ENCODE peak calls at places on chromosomes 12 and 14, in five cellular contexts. Q is heart left ventricle; V is CD4-positive, alpha-beta memory T cell; R is esophagus squamous epithelium; P is aorta. Y is an unnamed sample. For H3K36me3, the result is how much of the 10 kb centered on the place peaks cover.

GRCh38 chr14:46405095-46405494 is 246.5 kb downstream of the RPL10L start:
- DNase-seq in V (no peak), P (no peak), Q (no peak), R (no peak), Y (no peak)

GRCh38 chr14:55000381-55000780 is 26.5 kb downstream of the WDHD1 start:
- DNase-seq in Q (no peak), V (peak), P (no peak), R (no peak), Y (no peak)

GRCh38 chr12:116990329-116990728 is 79.6 kb downstream of the FBXW8 start:
- DNase-seq in V (no peak), R (no peak), Q (no peak), P (no peak), Y (no peak)

GRCh38 chr14:59484611-59485174 is 376 bp downstream of the JKAMP start:
- DNase-seq in V (no peak), R (no peak), Q (no peak), P (no peak), Y (no peak)

GRCh38 chr14:102351023-102351422 is 11.7 kb downstream of the CINP start:
- DNase-seq in Q (peak), R (no peak), V (no peak), P (no peak), Y (no peak)

GRCh38 chr12:107845980-107846659 is 71.6 kb downstream of the ASCL4 start:
- DNase-seq in V (no peak), R (no peak), P (no peak), Q (no peak), Y (no peak)

GRCh38 chr12:107553211-107553765 is 132.3 kb upstream of the PWP1 start:
- DNase-seq in Q (no peak), R (no peak), V (no peak), P (no peak), Y (no peak)

GRCh38 chr14:93984987-93985410 is 8.6 kb upstream of the ASB2 start:
- DNase-seq in P (no peak), V (no peak), Q (no peak), R (no peak), Y (no peak)

GRCh38 chr14:49971156-49972141 is 78.6 kb downstream of the ARF6 start:
- DNase-seq in P (no peak), Q (no peak), V (peak), R (no peak), Y (no peak)

GRCh38 chr14:92973798-92974372 is 50.9 kb downstream of the CHGA start:
- DNase-seq in V (no peak), R (no peak), Q (peak), P (no peak), Y (no peak)

GRCh38 chr14:23728791-23729190 is 92.6 kb downstream of the DHRS2 start:
- DNase-seq in P (no peak), R (no peak), Q (no peak), V (no peak), Y (no peak)

GRCh38 chr14:23725528-23725927 is 89.4 kb downstream of the DHRS2 start:
- DNase-seq in P (no peak), Q (no peak), V (no peak), R (no peak), Y (no peak)

GRCh38 chr14:23725980-23726746 is 90.0 kb downstream of the DHRS2 start:
- DNase-seq in V (no peak), P (no peak), R (no peak), Q (no peak), Y (no peak)

GRCh38 chr14:23727566-23728335 is 91.6 kb downstream of the DHRS2 start:
- DNase-seq in P (no peak), Q (no peak), V (no peak), R (no peak), Y (no peak)

DNA sequence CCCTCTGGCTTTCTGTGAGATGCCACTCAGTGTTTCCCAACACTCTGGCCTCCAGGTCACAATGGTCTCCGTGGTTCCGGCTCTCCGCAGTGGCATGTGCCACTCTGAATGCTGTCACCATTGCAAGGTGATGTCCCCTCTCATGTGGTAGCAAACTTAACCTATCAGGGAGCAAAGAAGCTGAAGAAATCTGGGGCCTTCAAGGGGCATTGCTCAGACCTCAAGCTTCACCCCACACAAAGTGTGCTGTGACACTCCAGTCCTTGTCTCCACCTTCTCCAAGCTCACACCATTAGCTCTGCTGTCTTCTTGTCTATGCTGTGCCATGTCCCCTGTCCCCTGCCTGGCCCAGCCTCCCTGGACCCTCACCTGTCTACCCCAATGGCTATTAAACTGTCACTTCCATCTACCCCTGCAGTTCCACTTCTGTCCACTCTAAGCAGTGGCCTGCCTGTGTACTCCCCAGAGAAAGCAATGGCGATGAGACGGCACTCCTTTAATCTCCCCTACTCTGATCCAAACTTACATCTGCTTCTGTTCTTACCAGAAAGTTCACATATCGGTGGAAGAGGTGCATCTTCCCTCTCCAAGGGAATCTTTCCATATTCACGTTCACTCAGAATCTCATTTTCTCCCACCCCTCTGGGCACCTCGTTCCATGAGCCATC is 93.7 kb downstream of the DHRS2 start:
- DNase-seq in P (no peak), V (no peak), R (no peak), Q (no peak), Y (no peak)
- H3K36me3 ChIP-seq in P (under half), V (under half), R (under half), Q (under half), Y (under half)

DNA sequence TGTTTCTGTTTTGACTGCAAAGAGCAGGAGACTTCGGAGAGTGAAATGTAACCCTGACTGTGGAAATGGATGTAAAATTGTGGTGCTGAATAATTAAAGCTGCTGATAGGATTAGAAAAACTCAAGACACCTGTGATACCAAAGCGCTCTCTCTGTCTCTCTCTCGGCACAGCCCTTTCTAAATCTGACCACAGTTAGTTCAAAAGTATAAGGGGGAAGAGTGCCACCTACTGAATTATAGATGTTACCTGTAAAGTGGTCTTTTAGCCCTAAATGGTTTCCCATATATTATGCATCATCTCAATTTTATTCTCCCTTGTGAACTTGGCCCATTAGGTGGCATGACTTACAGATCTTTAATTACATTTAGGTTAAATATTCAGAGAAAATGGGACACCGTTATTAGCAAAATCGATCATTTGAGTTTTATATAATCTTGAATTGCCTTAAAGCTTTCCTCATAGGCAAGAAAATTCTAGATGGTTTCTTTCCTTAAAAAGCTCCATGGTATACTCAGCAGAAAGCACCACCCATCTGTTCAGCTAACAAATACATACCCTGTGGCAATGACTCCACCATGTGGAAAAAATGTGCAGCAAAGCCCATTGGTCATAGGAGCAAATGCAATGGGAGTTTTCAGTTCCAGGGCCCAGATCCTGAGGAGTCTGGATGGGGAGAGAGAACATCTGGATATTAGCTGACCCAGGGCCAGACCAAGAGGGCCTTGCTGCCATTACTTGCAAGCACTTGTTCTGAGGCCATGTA is 18.1 kb downstream of the RFC5 start:
- DNase-seq in Q (no peak), V (no peak), P (no peak), R (no peak), Y (no peak)
- H3K36me3 ChIP-seq in Q (under half), V (half or more), P (under half), R (half or more), Y (under half)

GRCh38 chr14:96273629-96274028 is 17.6 kb downstream of the BDKRB1 start:
- DNase-seq in P (no peak), R (no peak), V (no peak), Q (no peak), Y (no peak)
- H3K36me3 ChIP-seq in P (under half), R (under half), V (under half), Q (under half), Y (under half)

GRCh38 chr12:124365726-124366430 is 71.0 kb downstream of the RFLNA start:
- DNase-seq in P (no peak), V (no peak), R (no peak), Q (no peak), Y (no peak)
- H3K36me3 ChIP-seq in P (under half), V (under half), R (under half), Q (under half), Y (under half)

DNA sequence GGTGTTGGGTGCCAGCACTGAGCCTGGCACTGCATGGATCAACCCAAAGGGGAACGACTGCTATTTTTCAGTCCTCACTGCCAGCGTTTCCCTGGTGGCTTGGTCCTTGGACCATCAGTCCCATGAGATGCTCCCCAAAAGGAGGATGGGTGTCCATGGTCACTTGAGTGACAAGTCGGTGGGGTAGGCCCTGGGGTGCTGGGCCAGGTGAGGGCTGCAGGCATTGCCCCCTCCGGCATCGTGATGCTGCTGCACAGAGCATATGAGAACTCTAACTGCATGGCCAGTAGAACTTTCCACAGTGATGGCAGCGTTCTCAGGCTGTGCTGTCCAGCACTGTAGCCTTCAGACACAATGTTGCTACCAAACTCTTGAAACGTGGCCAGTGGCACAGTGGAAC is 16.2 kb downstream of the SETD1B start:
- DNase-seq in R (no peak), Q (peak), V (no peak), P (no peak), Y (no peak)
- H3K36me3 ChIP-seq in R (half or more), Q (under half), V (half or more), P (under half), Y (under half)

GRCh38 chr12:56257071-56257470 is 1.1 kb downstream of the ANKRD52 start:
- DNase-seq in Q (peak), R (no peak), P (no peak), V (no peak), Y (peak)

GRCh38 chr12:56248711-56249110 is 9.5 kb downstream of the ANKRD52 start:
- DNase-seq in R (no peak), V (no peak), Q (peak), P (no peak), Y (no peak)

GRCh38 chr12:56255671-56256070 is 2.5 kb downstream of the ANKRD52 start:
- DNase-seq in Q (peak), V (no peak), P (no peak), R (no peak), Y (no peak)

GRCh38 chr12:56256326-56256960 is 1.7 kb downstream of the ANKRD52 start:
- DNase-seq in V (no peak), P (no peak), Q (peak), R (no peak), Y (no peak)

DNA sequence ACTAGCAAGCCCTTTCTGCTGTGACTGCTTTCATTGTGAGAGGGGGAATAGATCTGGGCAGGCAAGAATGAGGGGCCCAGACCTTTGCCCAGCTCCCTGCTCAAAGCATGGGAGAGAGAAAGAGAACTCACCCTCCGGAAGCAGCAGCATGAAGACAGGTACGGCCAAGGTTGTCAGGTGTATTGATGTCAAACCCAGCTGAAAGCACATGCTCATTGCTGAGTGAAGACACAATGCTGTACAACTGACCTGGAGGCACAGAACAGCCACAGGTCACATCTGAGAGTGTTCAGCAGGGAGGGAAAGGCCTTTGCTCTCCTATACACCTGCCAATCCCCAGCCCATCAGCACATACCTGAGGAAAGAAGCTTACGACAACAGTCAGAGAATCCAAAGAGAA is 5.5 kb downstream of the ANKRD52 start:
- DNase-seq in V (no peak), Q (no peak), R (no peak), P (no peak), Y (no peak)
- H3K36me3 ChIP-seq in V (half or more), Q (under half), R (half or more), P (under half), Y (half or more)

DNA sequence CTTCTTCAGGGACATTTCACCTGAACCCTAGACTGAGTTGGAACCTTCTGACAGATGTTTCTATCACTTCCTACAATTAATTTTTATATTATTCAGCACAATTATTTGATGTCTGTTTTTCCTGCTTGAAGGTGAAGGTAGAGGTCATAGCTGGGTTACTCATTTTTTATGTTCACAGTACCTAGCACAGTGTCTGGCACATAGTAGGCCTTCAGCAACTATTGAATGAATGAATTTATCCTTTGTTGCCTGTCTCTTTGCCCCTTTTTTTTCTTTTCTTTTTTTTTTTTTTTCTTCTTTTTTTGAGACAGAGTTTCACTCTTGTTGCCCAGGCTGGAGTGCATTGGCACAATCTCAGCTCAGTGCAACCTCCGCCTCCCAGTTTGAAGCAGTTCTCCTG is 29.5 kb upstream of the FAM177A1 start:
- DNase-seq in R (no peak), P (no peak), Q (no peak), V (no peak), Y (no peak)
- H3K36me3 ChIP-seq in R (under half), P (under half), Q (under half), V (under half), Y (half or more)

GRCh38 chr12:109952160-109952858 is 43.9 kb downstream of the GIT2 start:
- DNase-seq in V (no peak), Q (no peak), R (no peak), P (peak), Y (no peak)

GRCh38 chr12:109950625-109951024 is 45.5 kb downstream of the GIT2 start:
- DNase-seq in Q (no peak), P (no peak), R (no peak), V (no peak), Y (no peak)

GRCh38 chr12:109951136-109951535 is 45.0 kb downstream of the GIT2 start:
- DNase-seq in R (no peak), V (no peak), P (no peak), Q (no peak), Y (no peak)

GRCh38 chr12:109952873-109953272 is 43.3 kb downstream of the GIT2 start:
- DNase-seq in V (no peak), P (no peak), R (no peak), Q (peak), Y (no peak)

GRCh38 chr12:109951751-109952150 is 44.4 kb downstream of the GIT2 start:
- DNase-seq in V (no peak), P (no peak), R (no peak), Q (peak), Y (no peak)
- H3K36me3 ChIP-seq in V (half or more), P (under half), R (under half), Q (under half), Y (under half)

DNA sequence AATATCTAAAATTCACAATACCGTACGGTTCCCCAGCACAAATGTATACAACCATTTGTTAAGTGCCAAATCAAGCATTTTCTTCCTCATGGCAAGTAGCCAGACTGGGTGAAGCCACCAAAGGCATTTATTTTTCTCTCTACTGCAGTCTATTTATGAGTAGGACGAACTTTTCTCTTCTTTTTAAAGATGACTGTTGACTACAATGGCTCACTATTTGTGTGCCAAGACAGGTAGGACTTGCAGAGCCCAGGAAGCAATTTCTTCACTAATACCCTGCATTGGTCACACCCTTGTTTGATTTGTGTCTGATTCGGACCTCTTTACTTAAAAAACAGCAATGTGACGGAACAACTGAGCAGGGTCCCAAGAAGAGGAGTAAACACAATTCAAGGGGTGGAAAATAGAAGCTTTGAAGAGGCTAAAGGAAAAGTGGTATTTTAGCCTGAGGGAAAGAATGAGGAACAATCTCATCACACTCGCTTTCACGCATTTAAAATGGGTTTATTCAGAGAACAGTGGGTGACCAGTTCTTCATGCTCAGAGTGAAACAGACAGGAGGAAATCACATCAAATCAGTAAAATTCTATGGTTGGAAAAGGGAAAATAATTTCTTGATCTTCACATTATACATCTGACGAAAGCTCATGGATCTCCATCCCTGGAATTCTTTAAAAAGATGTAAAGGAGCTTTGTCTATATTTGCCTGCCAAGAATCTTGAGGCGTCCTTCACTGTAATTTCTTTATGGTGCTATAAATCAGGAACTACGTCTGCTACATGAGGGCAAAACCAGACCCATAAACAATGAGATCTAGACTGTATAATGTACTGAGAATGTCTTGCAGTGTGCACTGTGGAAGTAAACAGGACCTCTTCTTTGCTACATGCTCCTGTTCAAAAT is 183.8 kb downstream of the PPM1H start:
- DNase-seq in Q (no peak), P (no peak), V (no peak), R (no peak), Y (no peak)
- H3K36me3 ChIP-seq in Q (under half), P (under half), V (under half), R (under half), Y (under half)

GRCh38 chr12:50672158-50672557 is 91.7 kb upstream of the ATF1 start:
- DNase-seq in Q (no peak), R (no peak), P (no peak), V (no peak), Y (no peak)

GRCh38 chr12:50678650-50679049 is 85.3 kb upstream of the ATF1 start:
- DNase-seq in R (no peak), Q (no peak), V (no peak), P (no peak), Y (no peak)

GRCh38 chr12:50676761-50677160 is 87.1 kb upstream of the ATF1 start:
- DNase-seq in P (no peak), Q (no peak), V (no peak), R (no peak), Y (no peak)

GRCh38 chr12:50677858-50678257 is 86.0 kb upstream of the ATF1 start:
- DNase-seq in P (no peak), R (no peak), V (no peak), Q (no peak), Y (no peak)
- H3K36me3 ChIP-seq in P (under half), R (under half), V (under half), Q (under half), Y (under half)

Y was measured in right lobe of liver.